ENCODE peak calls at places on chromosomes 1 and 21, in five cellular contexts. D, L, C, R and A are unnamed samples.

GRCh38 chr1:168161459-168161858 is 17.3 kb upstream of the TIPRL start:
- DNase-seq in D (no peak), C (no peak), R (no peak), L (no peak), A (no peak)

GRCh38 chr1:65045022-65045786 is 78.9 kb upstream of the JAK1 start:
- DNase-seq in D (no peak), C (no peak), L (no peak), R (no peak), A (no peak)

GRCh38 chr1:201066986-201067385 is 43.5 kb upstream of the KIF21B start:
- DNase-seq in L (no peak), C (no peak), R (no peak), D (no peak), A (peak; percentile 62)

GRCh38 chr1:109395602-109396512 is 1.9 kb downstream of the SORT1 start:
- DNase-seq in L (peak; percentile 65), D (no peak), C (no peak), R (peak; percentile 44), A (peak; percentile 62)

GRCh38 chr21:14773777-14774345 is 227.7 kb upstream of the SAMSN1 start:
- DNase-seq in L (no peak), C (peak; percentile 30), R (peak; percentile 26), D (peak; percentile 42), A (no peak)

GRCh38 chr1:22729921-22730320 is 19.3 kb downstream of the EPHB2 start:
- DNase-seq in L (no peak), D (no peak), R (no peak), C (no peak), A (no peak)

GRCh38 chr1:167882376-167882775 is 31.6 kb downstream of the ADCY10 start:
- DNase-seq in R (no peak), D (no peak), L (no peak), C (no peak), A (no peak)

GRCh38 chr1:67570473-67571143 is 114.4 kb upstream of the GADD45A start:
- DNase-seq in R (peak; percentile 92), L (peak; percentile 97), D (no peak), C (no peak), A (peak; percentile 94)

GRCh38 chr1:115341948-115342347 is 3.9 kb upstream of the NGF start:
- DNase-seq in D (no peak), C (no peak), R (no peak), L (no peak), A (no peak)

GRCh38 chr1:27475707-27476106 is 14.3 kb downstream of the WASF2 start:
- DNase-seq in L (no peak), R (no peak), D (no peak), C (no peak), A (no peak)

GRCh38 chr1:53619088-53619810 is 119.7 kb downstream of the GLIS1 start:
- DNase-seq in L (no peak), D (no peak), R (no peak), C (no peak), A (no peak)

GRCh38 chr1:54199765-54200518 is at the start of the genes CYB5RL and MRPL37:
- DNase-seq in C (peak; percentile 78), L (peak; percentile 97), D (peak; percentile 90), R (peak; percentile 98), A (peak; percentile 99)

GRCh38 chr1:153790996-153791855 is 16.0 kb downstream of the SLC27A3 start:
- DNase-seq in D (no peak), C (no peak), L (peak; percentile 94), R (peak; percentile 70), A (peak; percentile 97)

GRCh38 chr1:14945132-14946010 is 208.2 kb upstream of the TMEM51 start:
- DNase-seq in C (no peak), D (peak; percentile 64), R (peak; percentile 67), L (peak; percentile 90), A (peak; percentile 93)

GRCh38 chr1:37478890-37479254 is 4.5 kb downstream of the ZC3H12A start:
- DNase-seq in C (peak; percentile 20), R (no peak), D (no peak), L (peak; percentile 50), A (peak; percentile 69)

GRCh38 chr21:25179116-25179515 is 428.2 kb downstream of the MRPL39 start:
- DNase-seq in D (no peak), L (peak; percentile 30), R (no peak), C (no peak), A (no peak)

GRCh38 chr1:156510709-156511108 is 10.1 kb upstream of the MEF2D start:
- DNase-seq in L (peak; percentile 85), C (no peak), R (no peak), D (no peak), A (peak; percentile 79)

GRCh38 chr1:74531807-74532206 is 19.4 kb upstream of the LRRC53 start:
- DNase-seq in C (no peak), D (no peak), R (no peak), L (no peak), A (no peak)

DNA sequence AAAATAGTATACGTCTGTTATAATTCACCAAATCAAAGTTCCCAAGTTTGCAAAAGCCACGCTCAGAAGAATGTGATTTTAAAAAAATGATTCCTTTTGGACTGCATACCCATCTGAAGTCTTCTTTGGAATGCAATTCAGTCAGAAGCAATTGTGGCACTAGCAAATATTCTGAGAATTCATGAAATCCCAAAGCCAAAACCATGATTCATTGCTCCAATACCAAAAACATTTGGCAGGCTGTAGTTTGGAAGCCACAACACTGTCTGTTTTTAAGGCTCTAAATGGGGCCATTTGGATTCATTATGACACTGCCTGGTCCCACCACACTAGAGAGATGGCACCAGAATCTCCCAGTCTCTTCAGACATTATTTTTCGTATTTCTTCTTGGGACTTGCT is 21.8 kb upstream of the LRRC53 start:
- DNase-seq in L (no peak), D (no peak), R (no peak), C (no peak), A (peak; percentile 38)
- TF ChIP-seq CTCF in L (no peak), D (no peak), R (no peak), C (no peak), A (no peak)

GRCh38 chr1:93749894-93750301 is 68.3 kb upstream of the BCAR3 start:
- DNase-seq in R (no peak), D (no peak), L (no peak), C (no peak), A (no peak)
- TF ChIP-seq CTCF in R (peak; percentile 53), D (no peak), L (peak; percentile 13), C (no peak), A (peak; percentile 7)

DNA sequence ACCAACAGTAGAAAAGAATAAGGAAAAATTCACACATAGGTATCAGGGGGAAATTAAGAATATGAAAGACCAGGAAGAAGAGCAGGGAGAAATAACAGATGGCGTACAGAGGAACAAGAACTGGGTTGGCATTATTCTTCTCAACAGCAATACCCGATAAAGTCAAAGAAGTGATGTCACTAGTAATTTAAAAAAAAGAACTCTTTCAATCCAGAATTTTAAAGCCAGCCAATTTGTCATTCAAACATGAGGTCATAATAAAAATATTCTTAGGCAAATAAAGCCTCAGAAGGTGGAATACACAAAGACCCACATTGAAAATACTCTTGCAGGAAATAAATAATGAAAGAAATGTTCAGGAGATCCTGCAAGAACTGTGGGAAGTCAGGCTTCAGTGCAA is 8.8 kb downstream of the NCMAP start:
- DNase-seq in R (no peak), C (no peak), L (no peak), D (no peak), A (no peak)
- TF ChIP-seq CTCF in R (no peak), C (no peak), L (no peak), D (no peak), A (no peak)

DNA sequence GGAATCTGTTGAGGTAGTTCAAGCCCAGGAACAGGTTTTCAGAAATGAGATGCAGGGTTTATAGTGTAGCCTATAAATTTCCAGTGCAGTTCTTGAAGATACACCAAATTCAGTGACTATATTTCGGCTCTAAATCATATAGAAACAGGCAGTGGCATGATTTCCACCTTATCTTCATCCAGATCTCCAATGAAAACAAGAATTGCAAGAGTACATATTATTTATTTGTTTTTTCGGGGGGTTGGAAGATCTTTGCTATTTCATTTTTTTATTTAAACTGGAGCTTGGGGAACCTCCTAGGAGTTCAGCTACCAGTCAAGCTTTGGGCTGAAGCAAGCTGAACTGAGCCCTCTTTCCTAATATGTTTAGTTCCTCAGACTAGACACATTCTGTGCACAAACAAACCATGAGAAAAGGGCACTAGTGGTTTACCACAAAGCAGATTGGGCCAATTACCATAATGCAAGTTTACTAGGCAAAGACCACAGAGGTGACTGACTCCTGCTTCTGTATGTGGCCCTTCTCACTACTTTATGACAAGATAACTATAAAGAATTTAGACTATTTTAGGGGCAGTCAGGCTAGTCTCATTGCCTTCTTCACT is 68.5 kb downstream of the RGS2 start:
- DNase-seq in L (no peak), C (no peak), R (peak; percentile 23), D (no peak), A (no peak)
- TF ChIP-seq CTCF in L (no peak), C (no peak), R (no peak), D (no peak), A (no peak)

GRCh38 chr21:46661211-46661625 is 25.7 kb downstream of the PRMT2 start:
- DNase-seq in D (peak; percentile 81), R (peak; percentile 60), L (peak; percentile 82), C (peak; percentile 36), A (peak; percentile 99)
- TF ChIP-seq CTCF in D (peak; percentile 94), R (peak; percentile 75), L (peak; percentile 93), C (peak; percentile 66), A (peak; percentile 87)

DNA sequence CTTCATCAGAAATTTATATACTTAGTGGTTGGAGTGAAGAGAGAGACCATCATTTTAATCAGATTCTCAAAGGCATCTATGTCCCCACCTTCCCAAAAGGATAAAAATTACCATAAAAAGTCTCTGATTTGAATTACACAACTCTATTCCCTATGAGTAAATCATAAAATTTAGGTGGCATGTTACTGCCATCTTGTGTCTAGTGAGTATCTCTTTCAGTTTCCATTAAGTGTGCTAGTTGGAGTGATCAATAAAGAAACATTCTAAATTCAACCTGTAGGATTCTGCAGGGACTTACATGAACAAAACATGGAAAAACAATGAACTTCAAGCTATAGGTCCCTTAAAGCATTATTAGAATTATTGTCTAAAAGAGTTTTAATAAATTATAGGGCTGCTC is 655.4 kb downstream of the LTN1 start:
- DNase-seq in L (peak; percentile 78), R (no peak), C (no peak), D (no peak), A (no peak)
- TF ChIP-seq CTCF in L (peak; percentile 56), R (peak; percentile 25), C (no peak), D (no peak), A (peak; percentile 49)